ENCODE peak calls at places on chromosomes 2 and 18, in eight cellular contexts. K is sigmoid colon, T is breast epithelium, X is HCT116, R is H1, A is vagina, L is K562, N is prostate gland. D is an unnamed sample. For H3K4me1, the result is how much of the 10 kb centered on the place peaks cover.

GRCh38 chr2:241425368-241425767 is 69.3 kb downstream of the FARP2 start:
- DNase-seq in L (no peak), N (no peak), A (no peak), X (no peak), T (no peak), R (no peak), K (no peak), D (no peak)

GRCh38 chr2:216426938-216427337 is 14.7 kb downstream of the SMARCAL1 start:
- DNase-seq in L (no peak), R (no peak), X (no peak), T (no peak), N (no peak), K (no peak), A (no peak), D (no peak)

GRCh38 chr2:239181074-239181581 is 219.7 kb downstream of the HDAC4 start:
- DNase-seq in K (peak), N (no peak), T (peak), L (no peak), X (no peak), A (no peak), R (no peak), D (no peak)

GRCh38 chr2:85785027-85785822 is 31.4 kb downstream of the ATOH8 start:
- DNase-seq in R (no peak), X (no peak), K (peak), T (no peak), L (no peak), N (no peak), A (no peak), D (no peak)

GRCh38 chr2:54353216-54353615 is 97.2 kb upstream of the TSPYL6 start:
- DNase-seq in T (no peak), X (no peak), L (no peak), R (no peak), A (no peak), N (no peak), K (no peak), D (no peak)

GRCh38 chr2:23367760-23368159 is 17.2 kb upstream of the KLHL29 start:
- DNase-seq in R (no peak), T (no peak), K (no peak), A (no peak), N (no peak), X (no peak), L (no peak), D (no peak)

GRCh38 chr2:195612515-195613495 is 44.2 kb upstream of the SLC39A10 start:
- DNase-seq in R (peak), K (no peak), A (no peak), N (no peak), L (no peak), T (no peak), X (no peak), D (no peak)

GRCh38 chr2:37627715-37628114 is 43.7 kb downstream of the CDC42EP3 start:
- DNase-seq in R (no peak), A (no peak), L (no peak), K (no peak), N (no peak), X (no peak), T (no peak), D (no peak)

GRCh38 chr2:181025004-181025403 is 44.6 kb downstream of the UBE2E3 start:
- DNase-seq in R (no peak), N (no peak), L (no peak), A (no peak), X (no peak), K (no peak), T (no peak), D (no peak)

GRCh38 chr2:212811036-212811805 is 272.6 kb upstream of the ERBB4 start:
- DNase-seq in T (no peak), N (no peak), K (no peak), X (no peak), R (no peak), A (no peak), L (no peak), D (no peak)

GRCh38 chr18:51559198-51559901 is 361.9 kb upstream of the MEX3C start:
- DNase-seq in R (no peak), T (no peak), K (no peak), A (no peak), N (no peak), L (no peak), X (no peak), D (no peak)

GRCh38 chr2:76921006-76921405 is 601.2 kb downstream of the LRRTM4 start:
- DNase-seq in R (no peak), K (no peak), X (no peak), T (no peak), N (no peak), A (no peak), L (no peak), D (no peak)

GRCh38 chr18:9822587-9822986 is 63.2 kb upstream of the TXNDC2 start:
- DNase-seq in X (no peak), T (no peak), L (no peak), A (no peak), R (no peak), N (no peak), K (no peak), D (no peak)

GRCh38 chr18:9824862-9825479 is 60.8 kb upstream of the TXNDC2 start:
- DNase-seq in N (no peak), R (no peak), A (no peak), T (no peak), L (no peak), X (no peak), K (no peak), D (no peak)

GRCh38 chr18:9824474-9824832 is 61.3 kb upstream of the TXNDC2 start:
- DNase-seq in K (peak), X (no peak), R (no peak), N (peak), T (no peak), A (no peak), L (no peak), D (no peak)

GRCh38 chr18:9825571-9826073 is 60.2 kb upstream of the TXNDC2 start:
- DNase-seq in A (no peak), T (no peak), L (peak), N (peak), X (peak), K (no peak), R (no peak), D (peak)

DNA sequence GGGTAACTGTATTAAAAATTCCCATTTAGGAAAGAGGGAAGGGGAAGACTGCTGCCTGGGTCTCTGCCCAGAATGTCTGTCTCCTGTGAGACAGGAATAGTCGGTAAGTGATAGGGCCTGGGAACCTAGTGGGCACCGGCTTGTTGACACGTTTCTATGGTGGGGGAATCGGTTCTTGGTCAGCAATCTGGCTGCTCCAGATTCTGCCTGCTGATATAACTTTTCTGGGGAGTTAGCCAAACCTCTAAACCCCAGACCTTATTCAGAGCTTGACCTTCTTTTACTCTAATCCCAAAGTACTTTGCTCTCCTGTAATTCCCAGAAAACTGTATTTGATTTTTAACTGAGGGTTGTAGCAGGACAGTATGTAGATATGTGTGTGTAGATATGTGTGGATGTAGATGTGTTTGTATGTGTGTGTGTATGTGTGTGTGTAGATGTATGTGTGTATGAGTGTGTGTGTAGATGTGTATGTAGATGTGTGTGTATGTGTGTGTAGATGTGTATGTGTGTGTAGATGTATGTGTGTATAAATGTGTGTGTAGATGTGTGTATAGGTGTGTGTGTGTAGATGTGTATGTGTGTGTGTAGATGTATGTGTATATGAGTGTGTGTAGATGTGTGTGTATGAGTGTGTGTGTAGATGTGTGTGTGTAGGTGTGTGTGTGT is 61.8 kb upstream of the TXNDC2 start:
- DNase-seq in A (no peak), X (no peak), L (no peak), R (no peak), N (no peak), K (peak), T (no peak), D (no peak)
- TF ChIP-seq POLR2AphosphoS5 in A (no peak), X (no peak), L (no peak), R (no peak), N (no peak), K (no peak), T (no peak), D (no peak)

DNA sequence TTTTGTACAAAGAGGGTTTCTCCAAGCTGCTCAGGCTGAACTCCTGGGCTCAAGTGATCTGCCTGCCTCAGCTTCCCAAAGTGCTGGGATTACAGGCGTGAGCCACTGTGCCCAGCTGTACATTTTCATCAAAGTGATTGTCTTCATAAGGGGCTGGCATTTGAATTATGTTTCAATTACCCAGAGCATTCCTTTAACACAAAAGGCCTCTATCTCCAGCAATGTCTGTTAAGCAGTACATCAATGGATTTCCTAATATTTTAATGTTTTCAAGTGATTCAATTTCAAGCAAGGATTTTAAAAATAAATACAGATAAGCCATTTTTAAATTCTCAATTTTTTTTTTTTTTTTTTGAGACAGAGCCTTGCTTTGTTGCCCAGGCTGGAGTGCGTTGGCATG is 50.9 kb upstream of the AP1S3 start:
- DNase-seq in N (no peak), A (no peak), K (no peak), X (no peak), T (no peak), L (no peak), R (no peak), D (no peak)
- H3K27ac ChIP-seq in N (no peak), A (no peak), K (no peak), X (no peak), T (peak), L (no peak), R (no peak), D (no peak)

GRCh38 chr2:130821867-130822266 is 14.8 kb upstream of the ARHGEF4 start:
- DNase-seq in X (no peak), R (no peak), T (no peak), K (no peak), N (no peak), L (no peak), A (no peak), D (no peak)

GRCh38 chr2:130824492-130825061 is 12.1 kb upstream of the ARHGEF4 start:
- DNase-seq in K (no peak), T (no peak), L (no peak), X (no peak), R (no peak), A (no peak), N (no peak), D (no peak)

GRCh38 chr2:130822766-130823165 is 13.9 kb upstream of the ARHGEF4 start:
- DNase-seq in L (no peak), K (no peak), N (no peak), T (no peak), X (no peak), A (no peak), R (no peak), D (no peak)

GRCh38 chr2:130823886-130824491 is 12.7 kb upstream of the ARHGEF4 start:
- DNase-seq in A (no peak), X (no peak), N (no peak), T (no peak), K (no peak), L (no peak), R (no peak), D (no peak)

GRCh38 chr2:130823171-130823885 is 13.4 kb upstream of the ARHGEF4 start:
- DNase-seq in K (no peak), T (no peak), R (no peak), X (no peak), N (no peak), L (no peak), A (no peak), D (no peak)
- H3K4me1 ChIP-seq in K (under half), T (under half), R (under half), X (under half), N (under half), L (under half), A (under half), D (under half)

DNA sequence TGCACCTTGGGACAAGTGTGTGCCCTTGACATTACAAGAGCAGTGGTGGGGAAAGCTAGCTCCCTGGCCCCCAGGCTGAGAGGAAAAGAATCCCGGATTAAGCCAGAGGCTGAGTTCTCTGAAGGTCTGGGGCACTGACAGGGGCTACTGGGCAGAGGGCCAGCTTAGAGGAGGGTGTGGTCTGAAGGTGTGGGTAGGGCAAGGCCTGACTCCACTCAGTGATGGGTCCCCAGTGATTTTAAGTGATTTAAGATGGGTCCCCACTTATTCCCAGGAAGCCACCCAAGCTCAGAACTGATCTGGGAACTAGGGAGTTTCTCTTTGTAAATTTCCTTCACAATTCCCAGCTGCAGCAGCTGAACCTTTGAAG is 8.8 kb downstream of the TMEM37 start:
- DNase-seq in T (no peak), L (no peak), A (no peak), N (no peak), R (no peak), K (no peak), X (no peak), D (no peak)
- TF ChIP-seq POLR2AphosphoS5 in T (no peak), L (no peak), A (no peak), N (no peak), R (no peak), K (no peak), X (no peak), D (no peak)

D was measured in transverse colon.